ENCODE peak calls at places on chromosomes 7 and 10, in seven cellular contexts. One of them, this sample, is unnamed. For H3K4me1, the result is how much of the 10 kb centered on the place peaks cover.

GRCh38 chr10:118835682-118836326 is 81.0 kb upstream of the CACUL1 start:
- DNase-seq in HepG2: no peak
- DNase-seq in breast epithelium: peak
- DNase-seq in A549: peak
- DNase-seq in sigmoid colon: no peak
- DNase-seq in HCT116: peak
- DNase-seq in body of pancreas: peak
- DNase-seq in this sample: no peak

GRCh38 chr7:31744294-31744874 is 57.4 kb downstream of the PPP1R17 start:
- DNase-seq in HepG2: peak
- DNase-seq in breast epithelium: peak
- DNase-seq in A549: peak
- DNase-seq in sigmoid colon: peak
- DNase-seq in HCT116: peak
- DNase-seq in body of pancreas: peak
- DNase-seq in this sample: no peak

GRCh38 chr10:132574783-132575319 is 37.3 kb downstream of the INPP5A start:
- DNase-seq in HepG2: no peak
- DNase-seq in breast epithelium: no peak
- DNase-seq in A549: no peak
- DNase-seq in sigmoid colon: peak
- DNase-seq in HCT116: no peak
- DNase-seq in body of pancreas: no peak
- DNase-seq in this sample: no peak

GRCh38 chr10:13705526-13706169 is 118.9 kb downstream of the PRPF18 start:
- DNase-seq in HepG2: no peak
- DNase-seq in breast epithelium: no peak
- DNase-seq in A549: no peak
- DNase-seq in sigmoid colon: no peak
- DNase-seq in HCT116: no peak
- DNase-seq in body of pancreas: peak
- DNase-seq in this sample: no peak

GRCh38 chr7:99109108-99110051 is 34.5 kb downstream of the SMURF1 start:
- DNase-seq in HepG2: peak
- DNase-seq in breast epithelium: no peak
- DNase-seq in A549: no peak
- DNase-seq in sigmoid colon: no peak
- DNase-seq in HCT116: no peak
- DNase-seq in body of pancreas: no peak
- DNase-seq in this sample: no peak

GRCh38 chr7:835491-836401 is 3.5 kb downstream of the SUN1 start:
- DNase-seq in HepG2: no peak
- DNase-seq in breast epithelium: no peak
- DNase-seq in A549: no peak
- DNase-seq in sigmoid colon: no peak
- DNase-seq in HCT116: no peak
- DNase-seq in body of pancreas: no peak
- DNase-seq in this sample: no peak

GRCh38 chr10:82942572-82943091 is 1067.6 kb downstream of the NRG3 start:
- DNase-seq in HepG2: no peak
- DNase-seq in breast epithelium: no peak
- DNase-seq in A549: no peak
- DNase-seq in sigmoid colon: peak
- DNase-seq in HCT116: no peak
- DNase-seq in body of pancreas: no peak
- DNase-seq in this sample: no peak

GRCh38 chr7:5596046-5596895 is 172.6 kb upstream of the TNRC18 start:
- DNase-seq in HepG2: no peak
- DNase-seq in breast epithelium: no peak
- DNase-seq in A549: peak
- DNase-seq in sigmoid colon: peak
- DNase-seq in HCT116: peak
- DNase-seq in body of pancreas: peak
- DNase-seq in this sample: no peak

GRCh38 chr10:71647526-71648354 is 71.8 kb downstream of the C10orf105 start:
- DNase-seq in HepG2: peak
- DNase-seq in breast epithelium: no peak
- DNase-seq in A549: no peak
- DNase-seq in sigmoid colon: no peak
- DNase-seq in HCT116: no peak
- DNase-seq in body of pancreas: no peak
- DNase-seq in this sample: no peak

GRCh38 chr10:48656928-48657327 is 27.7 kb upstream of the WDFY4 start:
- DNase-seq in HepG2: no peak
- DNase-seq in breast epithelium: no peak
- DNase-seq in A549: no peak
- DNase-seq in sigmoid colon: no peak
- DNase-seq in HCT116: no peak
- DNase-seq in body of pancreas: no peak
- DNase-seq in this sample: no peak

GRCh38 chr10:133307776-133308430 is 769 bp downstream of the TUBGCP2 start:
- DNase-seq in HepG2: peak
- DNase-seq in breast epithelium: peak
- DNase-seq in A549: peak
- DNase-seq in sigmoid colon: no peak
- DNase-seq in HCT116: no peak
- DNase-seq in body of pancreas: peak
- DNase-seq in this sample: no peak

GRCh38 chr7:139915864-139916716 is 87.0 kb downstream of the TBXAS1 start:
- DNase-seq in HepG2: no peak
- DNase-seq in breast epithelium: no peak
- DNase-seq in A549: peak
- DNase-seq in sigmoid colon: no peak
- DNase-seq in HCT116: peak
- DNase-seq in body of pancreas: peak
- DNase-seq in this sample: peak

GRCh38 chr7:17347426-17347825 is 49.0 kb downstream of the AHR start:
- DNase-seq in HepG2: no peak
- DNase-seq in breast epithelium: no peak
- DNase-seq in A549: no peak
- DNase-seq in sigmoid colon: no peak
- DNase-seq in HCT116: no peak
- DNase-seq in body of pancreas: no peak
- DNase-seq in this sample: no peak

GRCh38 chr10:84845628-84846261 is 517.4 kb downstream of the CCSER2 start:
- DNase-seq in HepG2: peak
- DNase-seq in breast epithelium: no peak
- DNase-seq in A549: peak
- DNase-seq in sigmoid colon: no peak
- DNase-seq in HCT116: peak
- DNase-seq in body of pancreas: peak
- DNase-seq in this sample: no peak

GRCh38 chr7:30249316-30249715 is 35.1 kb upstream of the ZNRF2 start:
- DNase-seq in HepG2: no peak
- DNase-seq in breast epithelium: no peak
- DNase-seq in A549: no peak
- DNase-seq in sigmoid colon: no peak
- DNase-seq in HCT116: no peak
- DNase-seq in body of pancreas: no peak
- DNase-seq in this sample: no peak
- H3K4me1 ChIP-seq in HepG2: half or more
- H3K4me1 ChIP-seq in breast epithelium: under half
- H3K4me1 ChIP-seq in A549: under half
- H3K4me1 ChIP-seq in sigmoid colon: under half
- H3K4me1 ChIP-seq in HCT116: under half
- H3K4me1 ChIP-seq in body of pancreas: under half
- H3K4me1 ChIP-seq in this sample: under half

GRCh38 chr7:87199241-87199640 is 20.3 kb downstream of the TMEM243 start:
- DNase-seq in HepG2: no peak
- DNase-seq in breast epithelium: no peak
- DNase-seq in A549: no peak
- DNase-seq in sigmoid colon: no peak
- DNase-seq in HCT116: no peak
- DNase-seq in body of pancreas: no peak
- DNase-seq in this sample: no peak

GRCh38 chr7:87188930-87189329 is 30.6 kb downstream of the TMEM243 start:
- DNase-seq in HepG2: no peak
- DNase-seq in breast epithelium: no peak
- DNase-seq in A549: no peak
- DNase-seq in sigmoid colon: no peak
- DNase-seq in HCT116: no peak
- DNase-seq in body of pancreas: no peak
- DNase-seq in this sample: no peak

GRCh38 chr7:87192784-87193487 is 26.6 kb downstream of the TMEM243 start:
- DNase-seq in HepG2: no peak
- DNase-seq in breast epithelium: no peak
- DNase-seq in A549: no peak
- DNase-seq in sigmoid colon: no peak
- DNase-seq in HCT116: no peak
- DNase-seq in body of pancreas: no peak
- DNase-seq in this sample: no peak

GRCh38 chr7:87190806-87191205 is 28.7 kb downstream of the TMEM243 start:
- DNase-seq in HepG2: no peak
- DNase-seq in breast epithelium: no peak
- DNase-seq in A549: no peak
- DNase-seq in sigmoid colon: no peak
- DNase-seq in HCT116: no peak
- DNase-seq in body of pancreas: no peak
- DNase-seq in this sample: no peak

DNA sequence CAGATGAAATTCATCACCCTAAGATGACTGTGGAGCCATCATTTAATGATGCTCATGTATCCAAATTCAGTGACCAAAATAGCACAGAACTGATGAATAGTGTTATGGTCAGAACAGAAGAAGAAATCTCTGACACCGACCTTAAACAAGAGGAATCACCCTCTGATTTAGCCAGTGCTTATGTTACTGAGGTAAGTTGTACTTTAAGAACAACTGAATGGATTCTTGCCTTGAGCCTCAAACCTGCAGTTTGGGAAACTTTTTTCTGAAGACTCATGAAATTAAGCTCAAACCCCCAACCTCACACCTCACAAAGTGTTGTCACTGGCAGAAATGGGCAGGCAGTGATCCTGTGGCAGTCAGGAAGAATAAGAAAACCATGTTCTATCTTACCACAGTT is 25.6 kb downstream of the TMEM243 start:
- DNase-seq in HepG2: no peak
- DNase-seq in breast epithelium: no peak
- DNase-seq in A549: no peak
- DNase-seq in sigmoid colon: no peak
- DNase-seq in HCT116: no peak
- DNase-seq in body of pancreas: no peak
- DNase-seq in this sample: no peak
- TF ChIP-seq POLR2A in HepG2: no peak
- TF ChIP-seq POLR2A in breast epithelium: no peak
- TF ChIP-seq POLR2A in A549: no peak
- TF ChIP-seq POLR2A in sigmoid colon: no peak
- TF ChIP-seq POLR2A in HCT116: no peak
- TF ChIP-seq POLR2A in body of pancreas: no peak
- TF ChIP-seq POLR2A in this sample: no peak

GRCh38 chr7:55438765-55439525 is 73.8 kb downstream of the LANCL2 start:
- DNase-seq in HepG2: no peak
- DNase-seq in breast epithelium: no peak
- DNase-seq in A549: no peak
- DNase-seq in sigmoid colon: no peak
- DNase-seq in HCT116: no peak
- DNase-seq in body of pancreas: peak
- DNase-seq in this sample: no peak

GRCh38 chr7:55436457-55436856 is 71.3 kb downstream of the LANCL2 start:
- DNase-seq in HepG2: no peak
- DNase-seq in breast epithelium: no peak
- DNase-seq in A549: no peak
- DNase-seq in sigmoid colon: no peak
- DNase-seq in HCT116: no peak
- DNase-seq in body of pancreas: no peak
- DNase-seq in this sample: no peak

GRCh38 chr7:55439627-55440026 is 74.5 kb downstream of the LANCL2 start:
- DNase-seq in HepG2: no peak
- DNase-seq in breast epithelium: no peak
- DNase-seq in A549: no peak
- DNase-seq in sigmoid colon: no peak
- DNase-seq in HCT116: no peak
- DNase-seq in body of pancreas: no peak
- DNase-seq in this sample: no peak

GRCh38 chr7:55437375-55437774 is 72.2 kb downstream of the LANCL2 start:
- DNase-seq in HepG2: no peak
- DNase-seq in breast epithelium: no peak
- DNase-seq in A549: no peak
- DNase-seq in sigmoid colon: no peak
- DNase-seq in HCT116: no peak
- DNase-seq in body of pancreas: no peak
- DNase-seq in this sample: no peak

DNA sequence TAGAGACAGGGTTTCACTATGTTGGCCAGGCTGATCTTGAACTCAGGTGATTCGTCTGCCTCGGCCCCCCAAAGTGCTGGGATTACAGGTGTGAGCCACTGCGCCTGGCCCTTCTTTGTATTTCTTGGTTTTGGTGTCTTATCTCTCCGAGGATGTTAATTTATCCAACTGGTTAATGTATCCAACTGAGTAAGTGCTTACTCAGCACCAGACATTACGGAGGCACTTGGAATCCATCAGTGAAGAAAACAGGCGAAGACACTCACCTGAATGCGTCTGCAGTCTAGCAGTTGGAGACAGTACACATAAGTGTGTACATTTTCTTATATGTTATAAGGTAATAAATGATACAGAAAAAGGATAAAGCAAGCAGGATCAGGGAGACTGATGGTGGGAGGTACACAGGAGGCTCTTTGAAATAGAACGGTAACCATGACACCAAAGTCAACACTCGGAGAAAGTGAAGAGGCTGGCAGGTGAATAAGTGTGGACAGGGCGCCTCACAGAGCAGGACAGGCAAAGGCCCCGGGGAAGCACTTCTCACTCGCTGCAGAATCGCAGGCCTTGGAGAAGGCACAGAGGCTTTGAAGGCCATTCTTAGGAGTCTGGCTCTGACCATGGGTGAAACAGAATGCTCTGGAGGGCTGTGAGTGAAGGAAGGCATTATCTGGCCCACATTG is 73.1 kb downstream of the LANCL2 start:
- DNase-seq in HepG2: no peak
- DNase-seq in breast epithelium: no peak
- DNase-seq in A549: no peak
- DNase-seq in sigmoid colon: no peak
- DNase-seq in HCT116: no peak
- DNase-seq in body of pancreas: no peak
- DNase-seq in this sample: no peak
- H3K4me1 ChIP-seq in HepG2: under half
- H3K4me1 ChIP-seq in breast epithelium: under half
- H3K4me1 ChIP-seq in A549: under half
- H3K4me1 ChIP-seq in sigmoid colon: under half
- H3K4me1 ChIP-seq in HCT116: under half
- H3K4me1 ChIP-seq in body of pancreas: under half
- H3K4me1 ChIP-seq in this sample: under half

GRCh38 chr7:132548489-132549078 is 27.7 kb downstream of the PLXNA4 start:
- DNase-seq in HepG2: no peak
- DNase-seq in breast epithelium: no peak
- DNase-seq in A549: no peak
- DNase-seq in sigmoid colon: no peak
- DNase-seq in HCT116: no peak
- DNase-seq in body of pancreas: no peak
- DNase-seq in this sample: no peak
- TF ChIP-seq POLR2A in HepG2: no peak
- TF ChIP-seq POLR2A in breast epithelium: no peak
- TF ChIP-seq POLR2A in A549: no peak
- TF ChIP-seq POLR2A in sigmoid colon: no peak
- TF ChIP-seq POLR2A in HCT116: no peak
- TF ChIP-seq POLR2A in body of pancreas: no peak
- TF ChIP-seq POLR2A in this sample: no peak